ENCODE peak calls at places on chromosome 16, in nine cellular contexts. H is mammary epithelial cell; K is tibial artery; G is IMR-90; J is esophagus squamous epithelium; X is heart right ventricle; Q is transverse colon; O is sigmoid colon; V is CD4-positive, alpha-beta T cell. I is an unnamed sample. For H3K9me3, the result is how much of the 10 kb centered on the place peaks cover.

GRCh38 chr16:67021321-67021720 is 7.6 kb upstream of the CBFB start:
- DNase-seq in Q (peak), H (no peak), G (no peak), J (no peak), K (peak), X (no peak), O (peak), V (no peak), I (no peak)

GRCh38 chr16:46768809-46769208 is 20.7 kb upstream of the MYLK3 start:
- DNase-seq in H (no peak), G (no peak), Q (no peak), V (no peak), K (no peak), O (no peak), X (no peak), J (no peak), I (no peak)

GRCh38 chr16:11359370-11359769 is 14.1 kb downstream of the RMI2 start:
- DNase-seq in V (no peak), J (no peak), O (no peak), H (peak), Q (no peak), X (no peak), G (peak), K (no peak), I (no peak)

GRCh38 chr16:78675312-78675711 is 575.9 kb downstream of the WWOX start:
- DNase-seq in H (no peak), K (no peak), Q (no peak), X (no peak), V (no peak), J (no peak), G (peak), O (no peak), I (no peak)

GRCh38 chr16:72991645-72992044 is 56.3 kb downstream of the ZFHX3 start:
- DNase-seq in K (peak), J (no peak), O (no peak), V (no peak), H (no peak), Q (no peak), G (no peak), X (no peak), I (no peak)

GRCh38 chr16:55496509-55497145 is 12.2 kb upstream of the LPCAT2 start:
- DNase-seq in J (no peak), K (no peak), G (no peak), V (no peak), Q (no peak), H (no peak), X (no peak), O (no peak), I (no peak)

GRCh38 chr16:86707581-86707980 is 129.2 kb downstream of the FOXL1 start:
- DNase-seq in J (no peak), X (no peak), O (peak), K (peak), V (no peak), Q (no peak), H (no peak), G (no peak), I (no peak)

GRCh38 chr16:23466162-23466885 is 13.3 kb upstream of the COG7 start:
- DNase-seq in V (no peak), Q (no peak), G (peak), H (peak), J (no peak), O (no peak), K (no peak), X (no peak), I (no peak)

GRCh38 chr16:50642349-50642748 is 38.8 kb downstream of the SNX20 start:
- DNase-seq in H (no peak), X (no peak), K (no peak), J (no peak), V (no peak), O (no peak), G (no peak), Q (no peak), I (no peak)

GRCh38 chr16:64047878-64048277 is 1074.0 kb downstream of the CDH11 start:
- DNase-seq in O (no peak), X (no peak), H (no peak), K (no peak), J (no peak), G (no peak), V (no peak), Q (no peak), I (no peak)

GRCh38 chr16:84828322-84828721 is 8.5 kb downstream of the CRISPLD2 start:
- DNase-seq in Q (no peak), J (no peak), V (no peak), O (no peak), G (no peak), H (no peak), K (no peak), X (no peak), I (no peak)

GRCh38 chr16:79265701-79266100 is 334.8 kb downstream of the MAF start:
- DNase-seq in O (no peak), X (no peak), H (no peak), V (no peak), Q (no peak), J (no peak), G (no peak), K (no peak), I (no peak)

GRCh38 chr16:9404811-9405210 is 313.4 kb downstream of the HAPSTR1 start:
- DNase-seq in G (no peak), V (no peak), K (no peak), H (no peak), X (no peak), J (no peak), Q (no peak), O (no peak), I (no peak)

GRCh38 chr16:54931041-54931756 is 534 bp downstream of the IRX5 start:
- DNase-seq in H (peak), V (no peak), Q (no peak), J (no peak), X (no peak), G (no peak), K (no peak), O (no peak), I (no peak)

GRCh38 chr16:85475233-85475632 is 137.9 kb upstream of the GSE1 start:
- DNase-seq in K (no peak), J (no peak), V (no peak), X (no peak), O (no peak), Q (no peak), H (no peak), G (no peak), I (no peak)

GRCh38 chr16:85395207-85395912 is 217.8 kb upstream of the GSE1 start:
- DNase-seq in O (peak), Q (peak), H (peak), G (peak), X (peak), K (peak), J (no peak), V (no peak), I (peak)

GRCh38 chr16:75820672-75821071 is 94.4 kb upstream of the CPHXL start:
- DNase-seq in J (no peak), K (no peak), Q (no peak), H (peak), G (no peak), O (no peak), V (no peak), X (no peak), I (no peak)

GRCh38 chr16:86222541-86222940 is 287.8 kb upstream of the FOXF1 start:
- DNase-seq in K (no peak), O (peak), H (no peak), X (no peak), G (peak), J (no peak), Q (no peak), V (no peak), I (no peak)

GRCh38 chr16:13938480-13938879 is 18.5 kb downstream of the ERCC4 start:
- DNase-seq in X (no peak), K (no peak), J (no peak), O (no peak), V (no peak), Q (no peak), G (no peak), H (no peak), I (no peak)

GRCh38 chr16:24151482-24151939 is 104.6 kb upstream of the CACNG3 start:
- DNase-seq in X (no peak), Q (no peak), J (no peak), O (no peak), G (peak), K (no peak), V (no peak), H (no peak), I (no peak)

GRCh38 chr16:11145173-11145820 is 110.7 kb downstream of the SOCS1 start:
- DNase-seq in G (peak), J (no peak), X (no peak), K (no peak), Q (no peak), H (no peak), O (no peak), V (no peak), I (peak)

GRCh38 chr16:49681449-49681848 is 174.5 kb downstream of the ZNF423 start:
- DNase-seq in V (no peak), H (no peak), O (no peak), Q (no peak), K (no peak), X (no peak), G (no peak), J (no peak), I (no peak)

GRCh38 chr16:16108759-16109158 is 114.5 kb downstream of the ABCC6 start:
- DNase-seq in X (no peak), H (no peak), V (no peak), J (no peak), O (no peak), K (no peak), Q (no peak), G (no peak), I (no peak)

GRCh38 chr16:69286941-69287713 is 24.0 kb upstream of the VPS4A start:
- DNase-seq in J (no peak), K (peak), O (peak), H (peak), X (peak), G (peak), Q (peak), V (peak), I (peak)

GRCh38 chr16:83586036-83586810 is 221.6 kb upstream of the HSBP1 start:
- DNase-seq in X (no peak), K (no peak), H (no peak), V (no peak), Q (no peak), G (no peak), O (no peak), J (no peak), I (no peak)

GRCh38 chr16:48117217-48118105 is 38.3 kb downstream of the ABCC12 start:
- DNase-seq in J (no peak), H (no peak), O (no peak), K (no peak), Q (peak), V (peak), G (no peak), X (peak), I (no peak)

GRCh38 chr16:85615014-85615851 is 2.1 kb downstream of the GSE1 start:
- DNase-seq in V (no peak), H (peak), G (no peak), J (no peak), Q (peak), K (peak), O (no peak), X (peak), I (peak)

GRCh38 chr16:85386467-85387170 is 226.5 kb upstream of the GSE1 start:
- DNase-seq in V (no peak), K (peak), H (no peak), G (no peak), J (no peak), X (no peak), Q (no peak), O (peak), I (no peak)

GRCh38 chr16:3256876-3257465 is 538 bp upstream of the MEFV start:
- DNase-seq in K (no peak), O (no peak), J (no peak), X (no peak), G (peak), Q (no peak), V (no peak), H (no peak), I (no peak)

GRCh38 chr16:20898938-20899502 is 1.1 kb downstream of the DCUN1D3 start:
- DNase-seq in J (no peak), X (no peak), O (no peak), Q (no peak), V (no peak), G (peak), K (no peak), H (peak), I (no peak)

GRCh38 chr16:51225902-51226301 is 74.8 kb upstream of the SALL1 start:
- DNase-seq in J (no peak), K (no peak), G (no peak), O (no peak), X (no peak), Q (no peak), V (no peak), H (no peak), I (no peak)

GRCh38 chr16:19008245-19008644 is 24.5 kb downstream of the TMC7 start:
- DNase-seq in H (peak), O (no peak), Q (no peak), G (peak), X (no peak), K (no peak), J (no peak), V (no peak), I (no peak)

GRCh38 chr16:79767597-79768280 is 167.2 kb upstream of the MAF start:
- DNase-seq in G (no peak), H (peak), O (no peak), Q (peak), V (no peak), X (no peak), J (no peak), K (no peak), I (no peak)

GRCh38 chr16:89893642-89894548 is 20.5 kb downstream of the TCF25 start:
- DNase-seq in O (no peak), K (no peak), Q (no peak), J (no peak), H (no peak), G (no peak), V (no peak), X (no peak), I (no peak)

GRCh38 chr16:74999683-75000480 is 1.1 kb downstream of the ZNRF1 start:
- DNase-seq in K (peak), V (peak), O (peak), Q (peak), H (peak), G (no peak), X (peak), J (no peak), I (peak)

GRCh38 chr16:16159662-16160061 is 63.6 kb downstream of the ABCC6 start:
- DNase-seq in O (no peak), X (no peak), J (no peak), H (no peak), V (no peak), G (no peak), Q (no peak), K (no peak), I (no peak)

GRCh38 chr16:8561496-8561895 is 28.8 kb downstream of the TMEM114 start:
- DNase-seq in O (no peak), X (no peak), K (no peak), H (no peak), V (no peak), Q (no peak), J (no peak), G (no peak), I (no peak)

GRCh38 chr16:28318042-28318597 is 25.8 kb downstream of the SBK1 start:
- DNase-seq in J (no peak), K (no peak), V (no peak), X (no peak), H (no peak), G (no peak), Q (no peak), O (no peak), I (no peak)

GRCh38 chr16:30335598-30336474 is 19.3 kb downstream of the CD2BP2 start:
- DNase-seq in K (no peak), J (no peak), X (no peak), V (no peak), Q (peak), H (peak), G (no peak), O (peak), I (no peak)

GRCh38 chr16:10578474-10579316 is 1.7 kb downstream of the EMP2 start:
- DNase-seq in J (no peak), X (peak), H (peak), Q (peak), V (no peak), K (no peak), G (no peak), O (no peak), I (no peak)

GRCh38 chr16:7405166-7405565 is 72.5 kb downstream of the RBFOX1 start:
- DNase-seq in J (no peak), O (no peak), X (peak), V (no peak), G (no peak), Q (no peak), K (no peak), H (no peak), I (no peak)
- H3K27ac ChIP-seq in J (no peak), O (no peak), X (no peak), V (no peak), G (no peak), Q (no peak), K (no peak), H (no peak), I (no peak)

DNA sequence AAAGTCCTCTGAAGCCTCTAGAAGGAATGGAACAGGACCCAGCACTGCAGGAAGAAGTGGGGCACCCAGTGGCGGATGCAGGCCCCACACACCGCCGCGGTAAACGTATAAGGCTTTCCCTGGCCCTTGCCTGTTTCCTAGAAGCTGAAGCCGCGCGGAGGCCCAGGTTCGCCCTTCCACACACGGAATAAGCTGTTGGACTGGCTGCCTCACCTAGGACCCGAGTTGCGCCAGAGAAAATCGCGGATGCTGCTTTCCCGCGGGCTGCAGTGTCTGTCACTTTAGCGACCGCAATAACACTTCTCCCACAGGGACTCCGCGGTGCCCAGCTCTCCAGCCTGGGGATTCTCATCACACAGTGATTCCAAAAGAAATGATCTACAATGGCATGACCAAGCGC is 1736.9 kb downstream of the TP53TG3F start:
- DNase-seq in K (no peak), G (no peak), H (no peak), O (no peak), V (no peak), Q (no peak), J (no peak), X (no peak), I (no peak)
- H3K9me3 ChIP-seq in K (under half), G (under half), H (under half), O (under half), V (under half), Q (under half), J (under half), X (under half), I (under half)

DNA sequence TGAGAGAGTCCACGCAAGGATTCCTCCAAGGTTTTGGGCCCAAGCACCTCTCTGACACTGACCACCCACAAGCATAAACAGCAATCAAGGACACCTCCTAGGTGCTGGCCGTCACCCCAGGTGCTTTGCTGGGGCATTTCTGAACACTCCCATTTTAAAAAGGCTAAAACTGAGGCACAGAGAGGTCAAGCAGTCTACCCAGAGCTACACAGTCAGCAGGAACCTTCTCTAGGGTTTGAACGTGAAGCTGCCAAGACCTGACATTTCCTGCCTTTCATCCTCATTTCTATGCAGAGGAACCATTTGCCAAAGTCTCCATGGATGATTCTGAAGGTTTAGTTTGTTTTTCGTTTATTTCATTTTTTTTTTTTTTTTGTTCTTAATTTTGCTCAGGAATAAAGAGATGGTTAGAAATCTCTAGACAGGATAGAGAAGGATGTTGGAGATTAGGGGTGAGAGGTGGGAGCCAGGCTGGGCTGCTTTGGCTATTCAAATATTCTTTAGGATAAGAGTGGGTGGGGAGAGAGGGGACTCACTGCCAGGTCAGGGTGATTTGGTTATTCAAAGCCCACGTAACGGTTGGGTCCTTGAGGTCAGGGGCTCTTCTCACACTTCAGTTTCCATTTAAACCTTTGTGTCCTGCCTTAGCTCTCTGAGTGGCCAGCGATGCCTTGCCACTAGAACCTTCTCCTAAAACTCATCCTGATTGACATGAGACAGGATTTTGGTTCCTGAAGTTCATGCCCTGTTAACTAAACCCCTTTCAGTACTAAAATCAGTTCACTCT is 6.2 kb downstream of the PLCG2 start:
- DNase-seq in X (no peak), G (no peak), Q (peak), J (no peak), O (no peak), K (no peak), H (no peak), V (no peak), I (no peak)
- H3K27ac ChIP-seq in X (no peak), G (no peak), Q (no peak), J (no peak), O (no peak), K (no peak), H (no peak), V (no peak), I (no peak)

GRCh38 chr16:35748621-35749252 is 2289.3 kb downstream of the TP53TG3F start:
- DNase-seq in O (no peak), H (no peak), X (no peak), G (no peak), K (no peak), V (no peak), Q (no peak), J (no peak), I (peak)
- H3K9me3 ChIP-seq in O (under half), H (under half), X (under half), G (half or more), K (under half), V (half or more), Q (under half), J (under half), I (under half)

I was measured in right atrium auricular region.